ENCODE peak calls at places on chromosomes 6 and 20, in ten cellular contexts. One of them, this sample, is unnamed.

GRCh38 chr6:33417127-33417902 is 592 bp downstream of the CUTA start:
- DNase-seq in cardiac fibroblast: peak
- DNase-seq in Calu3: peak
- DNase-seq in heart right ventricle: no peak
- DNase-seq in neural crest cell: no peak
- DNase-seq in brain microvascular endothelial cell: peak
- DNase-seq in BE2C: no peak
- DNase-seq in ovary: peak
- DNase-seq in adrenal gland: peak
- DNase-seq in foreskin fibroblast: peak
- DNase-seq in this sample: no peak

GRCh38 chr6:81892911-81893310 is 140.4 kb upstream of the TENT5A start:
- DNase-seq in cardiac fibroblast: no peak
- DNase-seq in Calu3: no peak
- DNase-seq in heart right ventricle: no peak
- DNase-seq in neural crest cell: no peak
- DNase-seq in brain microvascular endothelial cell: no peak
- DNase-seq in BE2C: no peak
- DNase-seq in ovary: no peak
- DNase-seq in adrenal gland: no peak
- DNase-seq in foreskin fibroblast: no peak
- DNase-seq in this sample: no peak

GRCh38 chr20:56443654-56444540 is 24.5 kb upstream of the RTF2 start:
- DNase-seq in cardiac fibroblast: peak
- DNase-seq in Calu3: no peak
- DNase-seq in heart right ventricle: peak
- DNase-seq in neural crest cell: no peak
- DNase-seq in brain microvascular endothelial cell: peak
- DNase-seq in BE2C: no peak
- DNase-seq in ovary: peak
- DNase-seq in adrenal gland: no peak
- DNase-seq in foreskin fibroblast: no peak
- DNase-seq in this sample: no peak

GRCh38 chr6:38552136-38552535 is 87.6 kb downstream of the BTBD9 start:
- DNase-seq in cardiac fibroblast: no peak
- DNase-seq in Calu3: no peak
- DNase-seq in heart right ventricle: no peak
- DNase-seq in neural crest cell: no peak
- DNase-seq in brain microvascular endothelial cell: no peak
- DNase-seq in BE2C: no peak
- DNase-seq in ovary: no peak
- DNase-seq in adrenal gland: no peak
- DNase-seq in foreskin fibroblast: no peak
- DNase-seq in this sample: no peak

GRCh38 chr20:49186535-49187329 is 1.4 kb downstream of the STAU1 start:
- DNase-seq in cardiac fibroblast: peak
- DNase-seq in Calu3: peak
- DNase-seq in heart right ventricle: peak
- DNase-seq in neural crest cell: no peak
- DNase-seq in brain microvascular endothelial cell: peak
- DNase-seq in BE2C: peak
- DNase-seq in ovary: peak
- DNase-seq in adrenal gland: peak
- DNase-seq in foreskin fibroblast: peak
- DNase-seq in this sample: no peak

GRCh38 chr6:33160728-33161323 is 31.4 kb downstream of the COL11A2 start:
- DNase-seq in cardiac fibroblast: peak
- DNase-seq in Calu3: peak
- DNase-seq in heart right ventricle: no peak
- DNase-seq in neural crest cell: no peak
- DNase-seq in brain microvascular endothelial cell: peak
- DNase-seq in BE2C: no peak
- DNase-seq in ovary: no peak
- DNase-seq in adrenal gland: peak
- DNase-seq in foreskin fibroblast: peak
- DNase-seq in this sample: no peak

GRCh38 chr6:133567656-133568055 is 321.3 kb upstream of the TCF21 start:
- DNase-seq in cardiac fibroblast: no peak
- DNase-seq in Calu3: no peak
- DNase-seq in heart right ventricle: no peak
- DNase-seq in neural crest cell: no peak
- DNase-seq in brain microvascular endothelial cell: no peak
- DNase-seq in BE2C: no peak
- DNase-seq in ovary: no peak
- DNase-seq in adrenal gland: no peak
- DNase-seq in foreskin fibroblast: no peak
- DNase-seq in this sample: no peak

GRCh38 chr6:161094904-161095440 is 103.4 kb downstream of the MAP3K4 start:
- DNase-seq in cardiac fibroblast: peak
- DNase-seq in Calu3: no peak
- DNase-seq in heart right ventricle: no peak
- DNase-seq in neural crest cell: no peak
- DNase-seq in brain microvascular endothelial cell: no peak
- DNase-seq in BE2C: no peak
- DNase-seq in ovary: no peak
- DNase-seq in adrenal gland: no peak
- DNase-seq in foreskin fibroblast: no peak
- DNase-seq in this sample: no peak

GRCh38 chr6:112802154-112802553 is 455.0 kb downstream of the RFPL4B start:
- DNase-seq in cardiac fibroblast: peak
- DNase-seq in Calu3: no peak
- DNase-seq in heart right ventricle: no peak
- DNase-seq in neural crest cell: no peak
- DNase-seq in brain microvascular endothelial cell: peak
- DNase-seq in BE2C: no peak
- DNase-seq in ovary: no peak
- DNase-seq in adrenal gland: no peak
- DNase-seq in foreskin fibroblast: peak
- DNase-seq in this sample: no peak

GRCh38 chr20:58420798-58421496 is 31.9 kb downstream of the VAPB start:
- DNase-seq in cardiac fibroblast: peak
- DNase-seq in Calu3: no peak
- DNase-seq in heart right ventricle: no peak
- DNase-seq in neural crest cell: no peak
- DNase-seq in brain microvascular endothelial cell: peak
- DNase-seq in BE2C: no peak
- DNase-seq in ovary: no peak
- DNase-seq in adrenal gland: no peak
- DNase-seq in foreskin fibroblast: peak
- DNase-seq in this sample: no peak

GRCh38 chr6:31007694-31008093 is 2.6 kb upstream of the MUC22 start:
- DNase-seq in cardiac fibroblast: peak
- DNase-seq in Calu3: peak
- DNase-seq in heart right ventricle: no peak
- DNase-seq in neural crest cell: no peak
- DNase-seq in brain microvascular endothelial cell: peak
- DNase-seq in BE2C: no peak
- DNase-seq in ovary: no peak
- DNase-seq in adrenal gland: no peak
- DNase-seq in foreskin fibroblast: peak
- DNase-seq in this sample: no peak

GRCh38 chr6:109963598-109964170 is 14.4 kb upstream of the GPR6 start:
- DNase-seq in cardiac fibroblast: no peak
- DNase-seq in Calu3: no peak
- DNase-seq in heart right ventricle: no peak
- DNase-seq in neural crest cell: no peak
- DNase-seq in brain microvascular endothelial cell: no peak
- DNase-seq in BE2C: no peak
- DNase-seq in ovary: no peak
- DNase-seq in adrenal gland: no peak
- DNase-seq in foreskin fibroblast: no peak
- DNase-seq in this sample: no peak
- TF ChIP-seq CTCF in cardiac fibroblast: no peak
- TF ChIP-seq CTCF in Calu3: no peak
- TF ChIP-seq CTCF in heart right ventricle: no peak
- TF ChIP-seq CTCF in neural crest cell: no peak
- TF ChIP-seq CTCF in brain microvascular endothelial cell: no peak
- TF ChIP-seq CTCF in BE2C: no peak
- TF ChIP-seq CTCF in ovary: no peak
- TF ChIP-seq CTCF in adrenal gland: no peak
- TF ChIP-seq CTCF in foreskin fibroblast: no peak
- TF ChIP-seq CTCF in this sample: no peak

GRCh38 chr20:43631598-43631997 is 35.3 kb upstream of the MYBL2 start:
- DNase-seq in cardiac fibroblast: no peak
- DNase-seq in Calu3: no peak
- DNase-seq in heart right ventricle: peak
- DNase-seq in neural crest cell: no peak
- DNase-seq in brain microvascular endothelial cell: no peak
- DNase-seq in BE2C: no peak
- DNase-seq in ovary: no peak
- DNase-seq in adrenal gland: no peak
- DNase-seq in foreskin fibroblast: no peak
- DNase-seq in this sample: no peak

GRCh38 chr20:43636429-43636828 is 30.5 kb upstream of the MYBL2 start:
- DNase-seq in cardiac fibroblast: no peak
- DNase-seq in Calu3: no peak
- DNase-seq in heart right ventricle: no peak
- DNase-seq in neural crest cell: no peak
- DNase-seq in brain microvascular endothelial cell: no peak
- DNase-seq in BE2C: no peak
- DNase-seq in ovary: no peak
- DNase-seq in adrenal gland: no peak
- DNase-seq in foreskin fibroblast: no peak
- DNase-seq in this sample: no peak
- TF ChIP-seq CTCF in cardiac fibroblast: no peak
- TF ChIP-seq CTCF in Calu3: no peak
- TF ChIP-seq CTCF in heart right ventricle: no peak
- TF ChIP-seq CTCF in neural crest cell: no peak
- TF ChIP-seq CTCF in brain microvascular endothelial cell: no peak
- TF ChIP-seq CTCF in BE2C: no peak
- TF ChIP-seq CTCF in ovary: no peak
- TF ChIP-seq CTCF in adrenal gland: no peak
- TF ChIP-seq CTCF in foreskin fibroblast: no peak
- TF ChIP-seq CTCF in this sample: no peak

GRCh38 chr20:38893056-38893455 is 33.2 kb upstream of the FAM83D start:
- DNase-seq in cardiac fibroblast: no peak
- DNase-seq in Calu3: no peak
- DNase-seq in heart right ventricle: no peak
- DNase-seq in neural crest cell: no peak
- DNase-seq in brain microvascular endothelial cell: no peak
- DNase-seq in BE2C: no peak
- DNase-seq in ovary: no peak
- DNase-seq in adrenal gland: no peak
- DNase-seq in foreskin fibroblast: no peak
- DNase-seq in this sample: no peak

GRCh38 chr20:38896009-38896594 is 30.1 kb upstream of the FAM83D start:
- DNase-seq in cardiac fibroblast: no peak
- DNase-seq in Calu3: no peak
- DNase-seq in heart right ventricle: no peak
- DNase-seq in neural crest cell: no peak
- DNase-seq in brain microvascular endothelial cell: no peak
- DNase-seq in BE2C: no peak
- DNase-seq in ovary: no peak
- DNase-seq in adrenal gland: no peak
- DNase-seq in foreskin fibroblast: no peak
- DNase-seq in this sample: no peak

GRCh38 chr20:38895098-38895949 is 30.9 kb upstream of the FAM83D start:
- DNase-seq in cardiac fibroblast: no peak
- DNase-seq in Calu3: no peak
- DNase-seq in heart right ventricle: no peak
- DNase-seq in neural crest cell: no peak
- DNase-seq in brain microvascular endothelial cell: no peak
- DNase-seq in BE2C: no peak
- DNase-seq in ovary: no peak
- DNase-seq in adrenal gland: no peak
- DNase-seq in foreskin fibroblast: no peak
- DNase-seq in this sample: no peak

GRCh38 chr20:38893485-38894090 is 32.6 kb upstream of the FAM83D start:
- DNase-seq in cardiac fibroblast: peak
- DNase-seq in Calu3: peak
- DNase-seq in heart right ventricle: peak
- DNase-seq in neural crest cell: peak
- DNase-seq in brain microvascular endothelial cell: peak
- DNase-seq in BE2C: peak
- DNase-seq in ovary: peak
- DNase-seq in adrenal gland: peak
- DNase-seq in foreskin fibroblast: peak
- DNase-seq in this sample: peak

DNA sequence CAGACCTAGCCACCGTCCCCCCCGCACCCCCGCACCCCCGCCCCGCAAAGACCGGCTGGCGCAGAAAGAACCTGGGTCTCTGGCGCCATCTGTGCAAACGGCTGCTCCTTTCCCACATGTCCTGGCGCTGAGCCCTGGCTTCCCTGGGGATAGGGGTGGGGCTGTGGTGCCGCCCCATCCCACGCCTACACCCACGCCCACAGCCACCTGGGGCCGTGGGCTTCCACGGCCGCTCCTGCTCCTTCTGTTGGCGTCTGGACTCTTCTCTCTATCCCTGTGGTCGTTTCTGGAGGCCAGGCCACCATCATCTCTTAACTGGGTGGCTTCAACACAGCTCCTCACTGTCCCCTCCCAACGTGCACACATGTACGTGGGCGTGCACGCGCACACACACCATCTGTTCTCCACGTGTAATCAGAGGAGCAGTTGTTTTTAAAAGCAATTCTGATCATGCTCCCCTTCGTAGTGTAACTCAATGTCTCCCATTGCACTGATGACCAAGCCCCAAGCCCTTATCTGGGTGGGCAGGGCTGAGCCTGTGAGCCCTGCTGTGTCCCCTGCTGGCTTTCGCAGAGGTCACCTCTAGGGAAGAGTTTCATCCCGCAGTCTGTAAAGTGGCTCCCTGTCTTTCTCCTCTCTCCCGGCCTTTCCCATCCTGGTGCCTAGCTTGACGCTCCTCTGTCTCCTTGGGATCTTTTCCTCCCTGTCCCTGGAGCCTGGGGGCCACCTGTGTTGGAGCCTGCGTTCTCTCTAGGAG is 31.9 kb upstream of the FAM83D start:
- DNase-seq in cardiac fibroblast: no peak
- DNase-seq in Calu3: no peak
- DNase-seq in heart right ventricle: peak
- DNase-seq in neural crest cell: no peak
- DNase-seq in brain microvascular endothelial cell: no peak
- DNase-seq in BE2C: no peak
- DNase-seq in ovary: no peak
- DNase-seq in adrenal gland: no peak
- DNase-seq in foreskin fibroblast: peak
- DNase-seq in this sample: peak
- TF ChIP-seq CTCF in cardiac fibroblast: no peak
- TF ChIP-seq CTCF in Calu3: no peak
- TF ChIP-seq CTCF in heart right ventricle: no peak
- TF ChIP-seq CTCF in neural crest cell: peak
- TF ChIP-seq CTCF in brain microvascular endothelial cell: no peak
- TF ChIP-seq CTCF in BE2C: peak
- TF ChIP-seq CTCF in ovary: no peak
- TF ChIP-seq CTCF in adrenal gland: no peak
- TF ChIP-seq CTCF in foreskin fibroblast: no peak
- TF ChIP-seq CTCF in this sample: no peak

GRCh38 chr20:6180531-6180930 is 57.7 kb upstream of the FERMT1 start:
- DNase-seq in cardiac fibroblast: no peak
- DNase-seq in Calu3: no peak
- DNase-seq in heart right ventricle: no peak
- DNase-seq in neural crest cell: no peak
- DNase-seq in brain microvascular endothelial cell: no peak
- DNase-seq in BE2C: no peak
- DNase-seq in ovary: no peak
- DNase-seq in adrenal gland: no peak
- DNase-seq in foreskin fibroblast: no peak
- DNase-seq in this sample: no peak

GRCh38 chr20:6184086-6184485 is 61.3 kb upstream of the FERMT1 start:
- DNase-seq in cardiac fibroblast: no peak
- DNase-seq in Calu3: no peak
- DNase-seq in heart right ventricle: no peak
- DNase-seq in neural crest cell: no peak
- DNase-seq in brain microvascular endothelial cell: no peak
- DNase-seq in BE2C: no peak
- DNase-seq in ovary: no peak
- DNase-seq in adrenal gland: no peak
- DNase-seq in foreskin fibroblast: no peak
- DNase-seq in this sample: no peak

GRCh38 chr20:6185268-6185667 is 62.4 kb upstream of the FERMT1 start:
- DNase-seq in cardiac fibroblast: no peak
- DNase-seq in Calu3: no peak
- DNase-seq in heart right ventricle: no peak
- DNase-seq in neural crest cell: no peak
- DNase-seq in brain microvascular endothelial cell: no peak
- DNase-seq in BE2C: no peak
- DNase-seq in ovary: no peak
- DNase-seq in adrenal gland: no peak
- DNase-seq in foreskin fibroblast: no peak
- DNase-seq in this sample: no peak
- TF ChIP-seq CTCF in cardiac fibroblast: no peak
- TF ChIP-seq CTCF in Calu3: no peak
- TF ChIP-seq CTCF in heart right ventricle: no peak
- TF ChIP-seq CTCF in neural crest cell: peak
- TF ChIP-seq CTCF in brain microvascular endothelial cell: peak
- TF ChIP-seq CTCF in BE2C: no peak
- TF ChIP-seq CTCF in ovary: no peak
- TF ChIP-seq CTCF in adrenal gland: no peak
- TF ChIP-seq CTCF in foreskin fibroblast: no peak
- TF ChIP-seq CTCF in this sample: peak

This sample was measured in D721Med.